ENCODE peak calls at places on chromosomes 11 and 22, in four cellular contexts. B is H1, Z is HepG2, L is GM12878. R is an unnamed sample. For H3K4me1, the result is how much of the 10 kb centered on the place peaks cover.

GRCh38 chr11:112620621-112621394 is 340.4 kb upstream of the NCAM1 start:
- DNase-seq in B (no peak), Z (no peak), L (peak), R (no peak)

GRCh38 chr11:48056325-48057183 is 76.2 kb downstream of the PTPRJ start:
- DNase-seq in B (no peak), Z (no peak), L (no peak), R (no peak)

GRCh38 chr11:4146070-4146764 is 51.6 kb downstream of the RRM1 start:
- DNase-seq in B (no peak), Z (no peak), L (no peak), R (no peak)

GRCh38 chr11:63337070-63337469 is 32.5 kb upstream of the SLC22A9 start:
- DNase-seq in B (no peak), Z (no peak), L (no peak), R (no peak)

GRCh38 chr11:67416416-67417335 is 1.2 kb downstream of the CARNS1 start:
- DNase-seq in B (no peak), Z (peak), L (no peak), R (no peak)

GRCh38 chr11:10666976-10667892 is 26.3 kb downstream of the IRAG1 start:
- DNase-seq in B (no peak), Z (no peak), L (no peak), R (no peak)

GRCh38 chr11:132520199-132520598 is 1012.1 kb downstream of the OPCML start:
- DNase-seq in B (no peak), Z (no peak), L (no peak), R (no peak)

GRCh38 chr11:119206512-119207299 is 567 bp downstream of the CBL start:
- DNase-seq in B (peak), Z (no peak), L (no peak), R (peak)

GRCh38 chr11:125451400-125452124 is 44.5 kb downstream of the FEZ1 start:
- DNase-seq in B (peak), Z (no peak), L (no peak), R (peak)

GRCh38 chr11:76162336-76163288 is 43.7 kb downstream of the WNT11 start:
- DNase-seq in B (no peak), Z (no peak), L (no peak), R (no peak)

GRCh38 chr11:34646431-34646830 is 25.5 kb downstream of the EHF start:
- DNase-seq in B (no peak), Z (no peak), L (no peak), R (no peak)

GRCh38 chr22:37233751-37234631 is 10.1 kb downstream of the RAC2 start:
- DNase-seq in B (no peak), Z (no peak), L (no peak), R (no peak)

GRCh38 chr22:18063311-18063710 is 14.5 kb upstream of the PEX26 start:
- DNase-seq in B (no peak), Z (no peak), L (no peak), R (no peak)

GRCh38 chr22:19244600-19245352 is 46.7 kb downstream of the CLTCL1 start:
- DNase-seq in B (no peak), Z (no peak), L (no peak), R (no peak)

GRCh38 chr11:289706-290620 is 1.0 kb downstream of the PGGHG start:
- DNase-seq in B (no peak), Z (no peak), L (no peak), R (no peak)

GRCh38 chr11:1113405-1114201 is 38.9 kb downstream of the MUC2 start:
- DNase-seq in B (peak), Z (no peak), L (no peak), R (no peak)

GRCh38 chr22:41699264-41700104 is at the start of gene MEI1:
- DNase-seq in B (peak), Z (no peak), L (peak), R (no peak)

GRCh38 chr11:76095891-76096290 is 110.4 kb downstream of the WNT11 start:
- DNase-seq in B (no peak), Z (no peak), L (no peak), R (no peak)

GRCh38 chr22:47201996-47202818 is 439.8 kb downstream of the TBC1D22A start:
- DNase-seq in B (peak), Z (no peak), L (no peak), R (no peak)

GRCh38 chr11:58654079-58654907 is 31.8 kb downstream of the CNTF start:
- DNase-seq in B (peak), Z (peak), L (peak), R (peak)

GRCh38 chr22:43951966-43952365 is 3.3 kb upstream of the SAMM50 start:
- DNase-seq in B (peak), Z (no peak), L (no peak), R (no peak)

GRCh38 chr11:57425565-57426438 is 1.1 kb downstream of the SLC43A3 start:
- DNase-seq in B (no peak), Z (no peak), L (no peak), R (no peak)

GRCh38 chr11:9219572-9219971 is 45.6 kb downstream of the DENND5A start:
- DNase-seq in B (peak), Z (no peak), L (no peak), R (no peak)

GRCh38 chr22:41762980-41763779 is 37.3 kb upstream of the CCDC134 start:
- DNase-seq in B (peak), Z (peak), L (no peak), R (peak)

GRCh38 chr11:31069447-31070205 is 299.9 kb downstream of the DCDC1 start:
- DNase-seq in B (no peak), Z (peak), L (no peak), R (no peak)

GRCh38 chr22:20464096-20464614 is 26.5 kb upstream of the SCARF2 start:
- DNase-seq in B (no peak), Z (no peak), L (no peak), R (no peak)

GRCh38 chr11:92886243-92886905 is 83.1 kb upstream of the MTNR1B start:
- DNase-seq in B (peak), Z (peak), L (peak), R (peak)

GRCh38 chr22:19622061-19622441 is 92.3 kb upstream of the SEPTIN5 start:
- DNase-seq in B (no peak), Z (no peak), L (peak), R (no peak)

GRCh38 chr11:64870176-64870892 is 8.1 kb downstream of the EHD1 start:
- DNase-seq in B (no peak), Z (peak), L (no peak), R (no peak)

GRCh38 chr22:36936362-36937116 is 23.1 kb downstream of the CSF2RB start:
- DNase-seq in B (peak), Z (no peak), L (no peak), R (no peak)

GRCh38 chr22:22552630-22553029 is 6.4 kb downstream of the PRAME start:
- DNase-seq in B (no peak), Z (peak), L (no peak), R (no peak)

GRCh38 chr11:15654397-15654915 is 539.7 kb downstream of the INSC start:
- DNase-seq in B (no peak), Z (no peak), L (no peak), R (no peak)

GRCh38 chr11:58742981-58743880 is 11.5 kb upstream of the GLYAT start:
- DNase-seq in B (no peak), Z (no peak), L (no peak), R (no peak)

GRCh38 chr11:8701891-8702597 is 19.5 kb downstream of the RPL27A start:
- DNase-seq in B (no peak), Z (no peak), L (no peak), R (no peak)

GRCh38 chr11:120346233-120346632 is 10.0 kb downstream of the ARHGEF12 start:
- DNase-seq in B (no peak), Z (no peak), L (no peak), R (no peak)

GRCh38 chr22:49281467-49282340 is 546.0 kb downstream of the BRD1 start:
- DNase-seq in B (no peak), Z (no peak), L (no peak), R (no peak)

GRCh38 chr11:33899383-33900037 is 7.6 kb upstream of the LMO2 start:
- DNase-seq in B (no peak), Z (no peak), L (no peak), R (no peak)

GRCh38 chr11:80136991-80137390 is 696.2 kb upstream of the TENM4 start:
- DNase-seq in B (no peak), Z (no peak), L (no peak), R (no peak)

GRCh38 chr11:117946842-117947526 is 17.8 kb upstream of the TMPRSS13 start:
- DNase-seq in B (peak), Z (peak), L (no peak), R (peak)

GRCh38 chr11:38582756-38583155 is 1984.7 kb upstream of the RAG2 start:
- DNase-seq in B (no peak), Z (no peak), L (no peak), R (peak)

GRCh38 chr11:38582151-38582550 is 1984.1 kb upstream of the RAG2 start:
- DNase-seq in B (no peak), Z (no peak), L (no peak), R (no peak)

GRCh38 chr11:38577769-38578168 is 1979.7 kb upstream of the RAG2 start:
- DNase-seq in B (no peak), Z (no peak), L (no peak), R (no peak)
- TF ChIP-seq YY1 in B (no peak), Z (no peak), L (no peak), R (no peak)

DNA sequence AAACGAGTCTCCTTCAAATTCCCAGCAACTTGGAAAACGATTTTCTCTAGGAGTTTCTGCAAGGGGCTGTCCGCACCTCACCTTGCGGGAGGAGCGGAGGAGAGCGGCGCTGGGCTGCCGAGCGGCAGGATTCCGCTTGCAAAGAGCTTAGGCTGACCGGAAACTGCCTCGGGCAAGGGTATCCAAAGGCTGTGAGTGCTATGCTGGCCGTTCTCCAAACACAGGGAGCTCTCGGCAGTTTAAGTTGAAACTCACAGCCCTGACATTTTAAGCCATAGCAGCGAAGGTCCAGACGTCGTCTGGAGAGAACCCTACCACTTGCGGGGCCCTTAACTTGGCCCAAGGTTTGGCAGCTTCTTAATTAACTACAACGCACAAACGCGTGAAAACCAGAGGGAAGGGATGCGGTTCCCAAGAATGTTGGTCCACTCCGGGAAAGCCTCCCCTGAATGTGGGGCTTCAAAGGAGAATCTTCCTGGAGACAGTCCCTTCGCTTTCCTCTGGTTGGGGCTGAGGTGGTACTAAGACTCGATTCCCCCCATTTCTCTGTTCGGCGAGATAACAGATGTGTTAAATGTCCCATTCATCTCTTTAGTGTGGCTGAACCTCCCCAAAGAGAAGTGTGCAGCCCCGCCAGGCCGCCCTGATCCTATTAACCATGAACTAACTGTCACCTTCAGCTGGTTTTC is 1.1 kb upstream of the DBX1 start:
- DNase-seq in B (peak), Z (no peak), L (no peak), R (peak)
- H3K4me1 ChIP-seq in B (under half), Z (under half), L (under half), R (under half)

DNA sequence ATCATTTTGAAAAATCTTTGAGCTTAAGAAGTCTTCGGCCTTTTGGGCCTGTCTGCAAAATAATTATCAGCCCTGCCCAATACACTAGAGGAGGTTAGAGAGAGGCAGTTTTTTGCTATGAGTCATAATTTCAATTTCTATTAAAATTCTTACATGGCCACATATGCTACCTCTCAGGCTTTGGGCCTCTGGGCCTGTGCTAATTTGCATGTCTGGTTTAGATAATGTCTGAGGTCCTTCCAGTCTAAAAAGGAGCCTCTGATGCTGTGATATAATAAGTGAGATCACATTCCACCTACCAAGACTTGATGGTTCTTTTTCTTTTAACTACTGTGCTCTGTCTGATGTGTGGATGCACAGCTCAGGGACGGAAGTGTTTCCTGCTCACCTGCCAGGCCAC is 70.8 kb downstream of the KCNJ1 start:
- DNase-seq in B (no peak), Z (no peak), L (peak), R (no peak)
- TF ChIP-seq SUZ12 in B (no peak), Z (no peak), L (no peak), R (no peak)

DNA sequence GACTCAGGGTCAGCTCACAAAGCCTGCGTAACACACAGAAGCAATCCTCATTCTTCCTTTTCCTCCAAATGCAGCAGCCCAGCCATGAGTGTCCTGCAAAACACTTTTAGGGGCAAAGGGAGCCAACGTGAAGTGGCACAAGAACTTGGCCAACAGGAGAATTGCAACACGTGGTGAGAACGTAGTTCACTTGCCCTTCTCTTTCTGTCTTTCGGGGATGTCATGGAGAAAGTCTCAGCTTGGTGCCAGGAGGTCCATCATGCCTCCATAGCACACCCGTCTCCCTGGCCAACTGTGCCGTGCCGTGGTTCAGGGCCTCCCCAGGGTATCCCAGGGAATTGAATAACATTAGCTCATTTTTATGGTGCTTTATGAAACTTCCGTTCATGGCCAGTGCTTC is 98.5 kb upstream of the ANO1 start:
- DNase-seq in B (no peak), Z (no peak), L (no peak), R (no peak)
- TF ChIP-seq YY1 in B (no peak), Z (no peak), L (no peak), R (no peak)

GRCh38 chr11:12007230-12007593 is 1.2 kb downstream of the DKK3 start:
- DNase-seq in B (no peak), Z (no peak), L (no peak), R (no peak)

GRCh38 chr11:12006552-12007229 is 1.7 kb downstream of the DKK3 start:
- DNase-seq in B (no peak), Z (no peak), L (no peak), R (no peak)

GRCh38 chr11:12009617-12010321 is 1.3 kb upstream of the DKK3 start:
- DNase-seq in B (no peak), Z (no peak), L (no peak), R (no peak)

GRCh38 chr11:12008790-12009616 is 577 bp upstream of the DKK3 start:
- DNase-seq in B (peak), Z (no peak), L (no peak), R (peak)

DNA sequence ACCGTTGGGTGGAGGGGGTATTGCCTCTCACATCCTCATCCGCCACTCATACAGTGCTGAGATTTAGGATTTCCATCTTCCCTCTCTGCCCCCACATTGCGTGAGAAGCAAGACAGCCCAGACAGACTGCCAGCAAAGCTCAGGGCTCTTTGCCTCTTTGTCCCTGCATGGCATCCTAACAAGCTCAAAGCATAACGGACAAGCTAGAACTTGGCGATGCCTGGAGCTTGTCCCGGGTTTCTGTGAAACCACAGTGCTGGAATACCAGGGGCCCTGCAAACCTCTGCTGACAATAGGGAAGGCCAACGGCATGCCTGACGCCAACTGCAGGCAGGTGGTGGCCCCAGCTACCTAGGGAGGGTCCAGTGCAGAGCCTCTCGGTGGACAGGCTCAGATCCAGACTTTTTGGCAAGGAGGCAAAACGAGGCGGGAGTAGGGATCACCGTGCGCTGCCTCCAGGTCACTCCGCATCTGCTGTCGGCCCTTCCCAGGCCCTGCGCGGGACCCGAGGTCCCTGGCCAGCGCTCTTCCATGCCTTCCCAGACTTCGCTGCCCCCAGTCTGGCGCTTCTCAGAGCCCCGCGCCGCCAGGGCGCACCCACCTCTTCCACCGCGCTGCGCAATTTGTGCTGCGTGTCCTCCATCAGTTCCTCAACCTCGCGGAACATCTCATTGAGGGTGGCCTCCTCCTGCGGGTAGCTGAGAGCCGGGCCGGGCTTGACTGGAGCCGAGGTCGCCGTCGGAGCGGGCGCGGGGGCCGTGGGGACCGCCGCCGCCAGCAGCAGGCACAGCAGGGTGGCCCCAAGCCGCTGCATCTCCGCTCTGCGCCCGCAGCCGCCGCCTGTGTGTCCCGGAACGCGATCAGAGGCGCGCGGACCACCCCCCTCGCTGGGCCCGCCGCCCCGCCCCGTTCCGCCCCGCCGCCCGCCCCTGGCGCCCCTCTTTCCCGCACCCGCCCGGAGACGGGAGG is at the start of gene DKK3:
- DNase-seq in B (peak), Z (no peak), L (no peak), R (no peak)
- H3K4me1 ChIP-seq in B (under half), Z (under half), L (under half), R (under half)

GRCh38 chr11:101840720-101841119 is 74.1 kb upstream of the CEP126 start:
- DNase-seq in B (no peak), Z (no peak), L (no peak), R (no peak)
- TF ChIP-seq SUZ12 in B (no peak), Z (no peak), L (no peak), R (no peak)

R was measured in NT2/D1.